ENCODE peak calls at places on chromosomes 4 and X, in seven cellular contexts. Q, S, H, O, N, T and V are unnamed samples.

GRCh38 chr4:10079951-10080873 is 36.4 kb downstream of the WDR1 start:
- DNase-seq in Q (no peak), S (no peak), H (peak; percentile 28), O (no peak), N (peak; percentile 28), T (no peak), V (no peak)

GRCh38 chrX:40952855-40953254 is 132.4 kb upstream of the USP9X start:
- DNase-seq in Q (no peak), S (no peak), H (no peak), O (no peak), N (no peak), T (no peak), V (no peak)

GRCh38 chr4:137749466-137749865 is 217.2 kb upstream of the PCDH18 start:
- DNase-seq in Q (no peak), S (no peak), H (no peak), O (no peak), N (no peak), T (no peak), V (no peak)

GRCh38 chr4:182307746-182308145 is 64.5 kb downstream of the TENM3 start:
- DNase-seq in Q (no peak), S (peak; percentile 94), H (peak; percentile 51), O (no peak), N (no peak), T (peak; percentile 96), V (no peak)

GRCh38 chr4:22906046-22906445 is 213.3 kb downstream of the GBA3 start:
- DNase-seq in Q (no peak), S (no peak), H (no peak), O (no peak), N (no peak), T (peak; percentile 14), V (no peak)

GRCh38 chrX:153477039-153477438 is 6.7 kb upstream of the HAUS7 start:
- DNase-seq in Q (no peak), S (no peak), H (no peak), O (no peak), N (no peak), T (no peak), V (no peak)

GRCh38 chrX:44918722-44919121 is 45.7 kb downstream of the KDM6A start:
- DNase-seq in Q (no peak), S (no peak), H (no peak), O (no peak), N (no peak), T (no peak), V (no peak)

GRCh38 chr4:150369434-150370141 is 212.4 kb upstream of the MAB21L2 start:
- DNase-seq in Q (no peak), S (no peak), H (no peak), O (no peak), N (no peak), T (no peak), V (no peak)

GRCh38 chr4:184599492-184600135 is 49.6 kb downstream of the CASP3 start:
- DNase-seq in Q (no peak), S (peak; percentile 9), H (no peak), O (no peak), N (no peak), T (peak; percentile 78), V (no peak)

GRCh38 chr4:78923459-78924312 is 15.6 kb downstream of the PAQR3 start:
- DNase-seq in Q (no peak), S (no peak), H (no peak), O (no peak), N (no peak), T (no peak), V (no peak)

GRCh38 chr4:183008492-183008891 is 90.6 kb upstream of the WWC2 start:
- DNase-seq in Q (peak; percentile 79), S (no peak), H (no peak), O (no peak), N (no peak), T (no peak), V (no peak)

GRCh38 chrX:98448524-98448923 is 1564.8 kb downstream of the RPA4 start:
- DNase-seq in Q (peak; percentile 59), S (no peak), H (no peak), O (no peak), N (no peak), T (no peak), V (no peak)

GRCh38 chr4:52919451-52919850 is 57.3 kb downstream of the RASL11B start:
- DNase-seq in Q (no peak), S (no peak), H (no peak), O (no peak), N (no peak), T (no peak), V (no peak)

GRCh38 chrX:49166914-49167739 is 4.6 kb downstream of the MAGIX start:
- DNase-seq in Q (peak; percentile 53), S (peak; percentile 11), H (peak; percentile 79), O (peak; percentile 83), N (peak; percentile 78), T (no peak), V (no peak)

GRCh38 chr4:83328486-83328885 is 6.2 kb downstream of the HPSE start:
- DNase-seq in Q (peak; percentile 75), S (no peak), H (no peak), O (no peak), N (no peak), T (no peak), V (no peak)

GRCh38 chrX:21958888-21959287 is 18.4 kb downstream of the SMS start:
- DNase-seq in Q (peak; percentile 4), S (no peak), H (no peak), O (no peak), N (no peak), T (no peak), V (no peak)

GRCh38 chr4:183989931-183990330 is 84.8 kb downstream of the STOX2 start:
- DNase-seq in Q (no peak), S (no peak), H (no peak), O (no peak), N (no peak), T (no peak), V (no peak)

GRCh38 chr4:25107827-25108516 is 52.3 kb downstream of the SEPSECS start:
- DNase-seq in Q (no peak), S (no peak), H (no peak), O (peak; percentile 28), N (no peak), T (no peak), V (no peak)

GRCh38 chr4:73669410-73670183 is 49.4 kb upstream of the RASSF6 start:
- DNase-seq in Q (no peak), S (no peak), H (no peak), O (no peak), N (no peak), T (no peak), V (no peak)

GRCh38 chr4:98113005-98113404 is 30.3 kb downstream of the STPG2 start:
- DNase-seq in Q (peak; percentile 63), S (no peak), H (no peak), O (no peak), N (no peak), T (no peak), V (no peak)

GRCh38 chr4:15420642-15421041 is 7.2 kb upstream of the C1QTNF7 start:
- DNase-seq in Q (no peak), S (no peak), H (no peak), O (no peak), N (no peak), T (peak; percentile 47), V (no peak)

DNA sequence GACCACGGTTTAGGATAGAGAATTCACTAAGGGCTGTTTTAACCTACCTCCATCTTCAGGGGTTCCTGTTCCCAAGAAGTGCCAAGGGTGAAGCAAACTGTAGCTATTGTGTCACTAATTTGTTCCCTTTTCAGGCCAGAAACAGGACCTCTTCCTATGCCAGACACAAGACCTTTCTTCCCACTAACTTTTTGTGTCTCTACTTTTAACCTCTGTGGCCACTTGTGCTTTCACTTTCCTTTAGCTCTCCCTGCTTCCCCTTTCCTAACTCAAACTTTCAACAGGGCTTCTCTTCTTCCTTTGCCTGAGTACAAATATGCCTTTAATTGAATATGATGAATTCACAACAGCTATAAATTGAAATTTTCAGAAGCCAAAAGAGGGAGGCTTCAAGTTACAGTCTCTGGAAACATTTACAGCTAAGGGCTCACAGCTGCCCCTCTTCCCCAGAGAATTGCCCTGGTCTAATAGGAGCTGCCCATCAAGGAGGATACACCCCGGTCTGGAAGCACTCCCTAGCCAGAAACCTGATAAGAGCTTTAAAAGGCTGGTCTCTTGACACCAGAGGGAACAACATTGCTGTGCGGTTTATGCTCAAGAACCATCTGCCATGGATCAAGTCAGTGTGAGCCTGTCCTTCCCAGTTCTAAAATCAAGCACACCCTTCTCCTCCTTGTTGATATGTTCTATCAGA is 61.7 kb upstream of the PLS3 start:
- DNase-seq in Q (no peak), S (no peak), H (no peak), O (no peak), N (no peak), T (no peak), V (no peak)
- TF ChIP-seq CTCF in Q (no peak), S (no peak), H (no peak), O (no peak), N (no peak), T (no peak), V (no peak)

GRCh38 chr4:61500883-61501282 is 300.8 kb downstream of the ADGRL3 start:
- DNase-seq in Q (no peak), S (no peak), H (no peak), O (no peak), N (no peak), T (no peak), V (no peak)
- TF ChIP-seq CTCF in Q (peak; percentile 36), S (no peak), H (no peak), O (no peak), N (no peak), T (peak; percentile 41), V (peak; percentile 62)

GRCh38 chr4:143183513-143184216 is 1.1 kb upstream of the USP38 start:
- DNase-seq in Q (no peak), S (no peak), H (no peak), O (no peak), N (no peak), T (no peak), V (no peak)

GRCh38 chr4:143185253-143186107 is 763 bp downstream of the USP38 start:
- DNase-seq in Q (peak; percentile 81), S (no peak), H (peak; percentile 53), O (no peak), N (peak; percentile 56), T (no peak), V (peak; percentile 83)

GRCh38 chr4:143184217-143184502 is 557 bp upstream of the USP38 start:
- DNase-seq in Q (no peak), S (no peak), H (no peak), O (no peak), N (no peak), T (no peak), V (no peak)

GRCh38 chr4:143186202-143186601 is 1.5 kb downstream of the USP38 start:
- DNase-seq in Q (no peak), S (no peak), H (no peak), O (no peak), N (no peak), T (no peak), V (no peak)

GRCh38 chr4:143184503-143185252 is at the start of gene USP38:
- DNase-seq in Q (peak; percentile 96), S (peak; percentile 76), H (peak; percentile 95), O (peak; percentile 96), N (peak; percentile 93), T (peak; percentile 84), V (peak; percentile 89)
- TF ChIP-seq CTCF in Q (peak; percentile 23), S (no peak), H (no peak), O (peak; percentile 34), N (no peak), T (no peak), V (peak; percentile 45)

DNA sequence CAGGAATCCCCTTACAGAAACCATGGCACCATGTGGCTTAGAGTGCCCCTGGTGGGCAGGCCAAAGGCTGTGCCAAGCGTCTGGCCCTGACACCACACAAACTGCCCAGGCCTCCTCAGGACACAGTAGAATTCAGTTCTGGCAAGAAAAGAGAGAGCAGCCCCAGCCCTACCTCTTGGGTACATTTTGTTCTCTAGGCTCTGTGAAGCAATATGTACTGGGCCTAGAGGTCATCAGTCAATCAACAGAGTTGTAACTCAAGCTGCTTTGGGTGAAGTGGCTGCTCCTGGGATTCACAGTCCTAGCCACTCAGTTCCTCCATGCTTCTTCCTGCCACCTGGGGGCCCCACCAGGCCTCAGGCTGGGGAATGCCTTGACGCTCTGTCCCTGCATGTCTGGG is 158.1 kb upstream of the MAMLD1 start:
- DNase-seq in Q (no peak), S (no peak), H (no peak), O (no peak), N (no peak), T (no peak), V (no peak)
- TF ChIP-seq CTCF in Q (peak; percentile 35), S (no peak), H (no peak), O (no peak), N (no peak), T (peak; percentile 10), V (peak; percentile 14)